ENCODE peak calls at places on chromosome 1, in six cellular contexts. One of them, this sample, is unnamed.

GRCh38 chr1:201371841-201372240 is 5.6 kb downstream of the TNNT2 start:
- DNase-seq in Ammon's horn: no peak
- DNase-seq in smooth muscle cell of the brain vasculature: no peak
- DNase-seq in right cardiac atrium: no peak
- DNase-seq in SK-N-DZ: no peak
- DNase-seq in A549: no peak
- DNase-seq in this sample: no peak

GRCh38 chr1:171716620-171717019 is 25.2 kb downstream of the VAMP4 start:
- DNase-seq in Ammon's horn: no peak
- DNase-seq in A549: no peak
- DNase-seq in right cardiac atrium: no peak
- DNase-seq in SK-N-DZ: no peak
- DNase-seq in smooth muscle cell of the brain vasculature: no peak
- DNase-seq in this sample: no peak

GRCh38 chr1:111704776-111705175 is 34.4 kb downstream of the INKA2 start:
- DNase-seq in Ammon's horn: no peak
- DNase-seq in A549: no peak
- DNase-seq in smooth muscle cell of the brain vasculature: no peak
- DNase-seq in SK-N-DZ: no peak
- DNase-seq in right cardiac atrium: no peak
- DNase-seq in this sample: peak

GRCh38 chr1:54340876-54341275 is 65.3 kb downstream of the SSBP3 start:
- DNase-seq in Ammon's horn: peak
- DNase-seq in smooth muscle cell of the brain vasculature: no peak
- DNase-seq in A549: no peak
- DNase-seq in SK-N-DZ: no peak
- DNase-seq in right cardiac atrium: no peak
- DNase-seq in this sample: no peak

GRCh38 chr1:53122194-53122846 is 20.1 kb downstream of the SLC1A7 start:
- DNase-seq in A549: no peak
- DNase-seq in right cardiac atrium: peak
- DNase-seq in SK-N-DZ: no peak
- DNase-seq in smooth muscle cell of the brain vasculature: no peak
- DNase-seq in Ammon's horn: no peak
- DNase-seq in this sample: no peak

GRCh38 chr1:60942291-60942690 is 140.1 kb upstream of the NFIA start:
- DNase-seq in Ammon's horn: no peak
- DNase-seq in SK-N-DZ: no peak
- DNase-seq in right cardiac atrium: no peak
- DNase-seq in smooth muscle cell of the brain vasculature: no peak
- DNase-seq in A549: no peak
- DNase-seq in this sample: peak

GRCh38 chr1:179821524-179821923 is 56.1 kb downstream of the TOR1AIP2 start:
- DNase-seq in SK-N-DZ: no peak
- DNase-seq in right cardiac atrium: no peak
- DNase-seq in smooth muscle cell of the brain vasculature: no peak
- DNase-seq in A549: no peak
- DNase-seq in Ammon's horn: no peak
- DNase-seq in this sample: no peak

GRCh38 chr1:184843732-184844495 is 89.3 kb upstream of the EDEM3 start:
- DNase-seq in smooth muscle cell of the brain vasculature: no peak
- DNase-seq in A549: no peak
- DNase-seq in right cardiac atrium: no peak
- DNase-seq in SK-N-DZ: no peak
- DNase-seq in Ammon's horn: no peak
- DNase-seq in this sample: no peak

GRCh38 chr1:39149509-39149908 is 55.0 kb upstream of the MACF1 start:
- DNase-seq in smooth muscle cell of the brain vasculature: no peak
- DNase-seq in A549: no peak
- DNase-seq in Ammon's horn: no peak
- DNase-seq in SK-N-DZ: no peak
- DNase-seq in right cardiac atrium: no peak
- DNase-seq in this sample: no peak

GRCh38 chr1:67126111-67126746 is 8.5 kb downstream of the C1orf141 start:
- DNase-seq in SK-N-DZ: no peak
- DNase-seq in smooth muscle cell of the brain vasculature: no peak
- DNase-seq in Ammon's horn: no peak
- DNase-seq in right cardiac atrium: no peak
- DNase-seq in A549: no peak
- DNase-seq in this sample: no peak